ENCODE peak calls at places on chromosomes 2 and 18, in five cellular contexts. One of them, this sample, is unnamed.

GRCh38 chr18:13474336-13474735 is 252.0 kb downstream of the FAM210A start:
- DNase-seq in neural progenitor cell: no peak
- DNase-seq in Peyer's patch: no peak
- DNase-seq in foreskin keratinocyte: no peak
- DNase-seq in CD8-positive, alpha-beta T cell: no peak
- DNase-seq in this sample: peak; percentile 17

GRCh38 chr18:63224574-63224973 is 95.0 kb downstream of the BCL2 start:
- DNase-seq in Peyer's patch: no peak
- DNase-seq in CD8-positive, alpha-beta T cell: peak; percentile 47
- DNase-seq in neural progenitor cell: no peak
- DNase-seq in foreskin keratinocyte: no peak
- DNase-seq in this sample: no peak

GRCh38 chr2:104755026-104755856 is 98.7 kb upstream of the POU3F3 start:
- DNase-seq in foreskin keratinocyte: no peak
- DNase-seq in neural progenitor cell: no peak
- DNase-seq in Peyer's patch: no peak
- DNase-seq in CD8-positive, alpha-beta T cell: no peak
- DNase-seq in this sample: no peak

GRCh38 chr2:128306931-128307460 is 11.7 kb downstream of the HS6ST1 start:
- DNase-seq in Peyer's patch: peak; percentile 43
- DNase-seq in neural progenitor cell: no peak
- DNase-seq in CD8-positive, alpha-beta T cell: no peak
- DNase-seq in foreskin keratinocyte: no peak
- DNase-seq in this sample: peak; percentile 43

GRCh38 chr2:204665244-204665643 is 120.0 kb downstream of the PARD3B start:
- DNase-seq in foreskin keratinocyte: peak; percentile 51
- DNase-seq in Peyer's patch: no peak
- DNase-seq in CD8-positive, alpha-beta T cell: no peak
- DNase-seq in neural progenitor cell: peak; percentile 6
- DNase-seq in this sample: no peak

GRCh38 chr2:74596584-74596983 is 42.1 kb downstream of the DOK1 start:
- DNase-seq in Peyer's patch: no peak
- DNase-seq in foreskin keratinocyte: no peak
- DNase-seq in neural progenitor cell: no peak
- DNase-seq in CD8-positive, alpha-beta T cell: no peak
- DNase-seq in this sample: no peak

GRCh38 chr2:67037655-67038054 is 359.5 kb upstream of the ETAA1 start:
- DNase-seq in foreskin keratinocyte: no peak
- DNase-seq in CD8-positive, alpha-beta T cell: no peak
- DNase-seq in Peyer's patch: no peak
- DNase-seq in neural progenitor cell: no peak
- DNase-seq in this sample: peak; percentile 74

GRCh38 chr2:46352621-46353020 is 55.4 kb downstream of the EPAS1 start:
- DNase-seq in neural progenitor cell: no peak
- DNase-seq in CD8-positive, alpha-beta T cell: no peak
- DNase-seq in foreskin keratinocyte: no peak
- DNase-seq in Peyer's patch: no peak
- DNase-seq in this sample: no peak

GRCh38 chr18:70373062-70373519 is 84.2 kb downstream of the SOCS6 start:
- DNase-seq in CD8-positive, alpha-beta T cell: no peak
- DNase-seq in foreskin keratinocyte: peak; percentile 94
- DNase-seq in Peyer's patch: no peak
- DNase-seq in neural progenitor cell: no peak
- DNase-seq in this sample: no peak

GRCh38 chr2:65071499-65072180 is 15.4 kb downstream of the CEP68 start:
- DNase-seq in Peyer's patch: no peak
- DNase-seq in neural progenitor cell: no peak
- DNase-seq in foreskin keratinocyte: no peak
- DNase-seq in CD8-positive, alpha-beta T cell: no peak
- DNase-seq in this sample: no peak

GRCh38 chr18:41713969-41714700 is 240.9 kb upstream of the PIK3C3 start:
- DNase-seq in Peyer's patch: no peak
- DNase-seq in foreskin keratinocyte: no peak
- DNase-seq in CD8-positive, alpha-beta T cell: no peak
- DNase-seq in neural progenitor cell: peak; percentile 15
- DNase-seq in this sample: no peak

GRCh38 chr2:185738679-185739472 is at the start of gene FSIP2:
- DNase-seq in neural progenitor cell: peak; percentile 96
- DNase-seq in foreskin keratinocyte: peak; percentile 21
- DNase-seq in Peyer's patch: peak; percentile 90
- DNase-seq in CD8-positive, alpha-beta T cell: peak; percentile 4
- DNase-seq in this sample: peak; percentile 72

GRCh38 chr18:79566841-79567370 is 112.7 kb upstream of the CTDP1 start:
- DNase-seq in neural progenitor cell: peak; percentile 66
- DNase-seq in Peyer's patch: no peak
- DNase-seq in foreskin keratinocyte: no peak
- DNase-seq in CD8-positive, alpha-beta T cell: no peak
- DNase-seq in this sample: peak; percentile 10

GRCh38 chr2:173427887-173428683 is 73.4 kb downstream of the CDCA7 start:
- DNase-seq in Peyer's patch: no peak
- DNase-seq in foreskin keratinocyte: peak; percentile 98
- DNase-seq in CD8-positive, alpha-beta T cell: no peak
- DNase-seq in neural progenitor cell: no peak
- DNase-seq in this sample: peak; percentile 73

GRCh38 chr2:148058641-148059040 is 37.8 kb downstream of the MBD5 start:
- DNase-seq in CD8-positive, alpha-beta T cell: no peak
- DNase-seq in foreskin keratinocyte: no peak
- DNase-seq in Peyer's patch: no peak
- DNase-seq in neural progenitor cell: no peak
- DNase-seq in this sample: no peak

GRCh38 chr2:40213071-40213470 is 238.8 kb downstream of the SLC8A1 start:
- DNase-seq in Peyer's patch: no peak
- DNase-seq in foreskin keratinocyte: no peak
- DNase-seq in neural progenitor cell: peak; percentile 15
- DNase-seq in CD8-positive, alpha-beta T cell: no peak
- DNase-seq in this sample: no peak

GRCh38 chr18:59783138-59783537 is 85.9 kb upstream of the CCBE1 start:
- DNase-seq in CD8-positive, alpha-beta T cell: no peak
- DNase-seq in neural progenitor cell: peak; percentile 65
- DNase-seq in foreskin keratinocyte: no peak
- DNase-seq in Peyer's patch: no peak
- DNase-seq in this sample: no peak

GRCh38 chr18:407825-408224 is 92.7 kb downstream of the COLEC12 start:
- DNase-seq in neural progenitor cell: no peak
- DNase-seq in Peyer's patch: no peak
- DNase-seq in foreskin keratinocyte: no peak
- DNase-seq in CD8-positive, alpha-beta T cell: no peak
- DNase-seq in this sample: no peak

GRCh38 chr18:406677-407076 is 93.8 kb downstream of the COLEC12 start:
- DNase-seq in CD8-positive, alpha-beta T cell: no peak
- DNase-seq in Peyer's patch: no peak
- DNase-seq in foreskin keratinocyte: no peak
- DNase-seq in neural progenitor cell: no peak
- DNase-seq in this sample: no peak

GRCh38 chr18:408367-408766 is 92.1 kb downstream of the COLEC12 start:
- DNase-seq in CD8-positive, alpha-beta T cell: no peak
- DNase-seq in Peyer's patch: no peak
- DNase-seq in neural progenitor cell: no peak
- DNase-seq in foreskin keratinocyte: no peak
- DNase-seq in this sample: no peak

GRCh38 chr18:410103-410502 is 90.4 kb downstream of the COLEC12 start:
- DNase-seq in foreskin keratinocyte: no peak
- DNase-seq in Peyer's patch: no peak
- DNase-seq in neural progenitor cell: no peak
- DNase-seq in CD8-positive, alpha-beta T cell: no peak
- DNase-seq in this sample: no peak

GRCh38 chr18:407168-407567 is 93.3 kb downstream of the COLEC12 start:
- DNase-seq in foreskin keratinocyte: no peak
- DNase-seq in CD8-positive, alpha-beta T cell: no peak
- DNase-seq in neural progenitor cell: no peak
- DNase-seq in Peyer's patch: no peak
- DNase-seq in this sample: no peak
- H3K27ac ChIP-seq in foreskin keratinocyte: no peak overlapping the region
- H3K27ac ChIP-seq in CD8-positive, alpha-beta T cell: no peak overlapping the region
- H3K27ac ChIP-seq in neural progenitor cell: no peak overlapping the region
- H3K27ac ChIP-seq in Peyer's patch: no peak overlapping the region
- H3K27ac ChIP-seq in this sample: no peak overlapping the region

GRCh38 chr2:99825630-99826029 is 316.8 kb downstream of the AFF3 start:
- DNase-seq in neural progenitor cell: no peak
- DNase-seq in foreskin keratinocyte: no peak
- DNase-seq in Peyer's patch: no peak
- DNase-seq in CD8-positive, alpha-beta T cell: no peak
- DNase-seq in this sample: no peak
- H3K4me1 ChIP-seq in neural progenitor cell: peaks cover 15% of the 10 kb centered on the region
- H3K4me1 ChIP-seq in foreskin keratinocyte: no peaks in the 10 kb centered on the region
- H3K4me1 ChIP-seq in Peyer's patch: no peaks in the 10 kb centered on the region
- H3K4me1 ChIP-seq in CD8-positive, alpha-beta T cell: no peaks in the 10 kb centered on the region
- H3K4me1 ChIP-seq in this sample: peaks cover 23% of the 10 kb centered on the region

GRCh38 chr2:241857572-241858121 is 1.0 kb downstream of the PDCD1 start:
- DNase-seq in foreskin keratinocyte: no peak
- DNase-seq in Peyer's patch: no peak
- DNase-seq in CD8-positive, alpha-beta T cell: peak; percentile 5
- DNase-seq in neural progenitor cell: no peak
- DNase-seq in this sample: no peak

GRCh38 chr2:241859436-241860183 is 916 bp upstream of the PDCD1 start:
- DNase-seq in CD8-positive, alpha-beta T cell: peak; percentile 54
- DNase-seq in neural progenitor cell: no peak
- DNase-seq in Peyer's patch: no peak
- DNase-seq in foreskin keratinocyte: no peak
- DNase-seq in this sample: peak; percentile 57

GRCh38 chr2:241857041-241857541 is 1.6 kb downstream of the PDCD1 start:
- DNase-seq in CD8-positive, alpha-beta T cell: peak; percentile 3
- DNase-seq in Peyer's patch: no peak
- DNase-seq in neural progenitor cell: no peak
- DNase-seq in foreskin keratinocyte: no peak
- DNase-seq in this sample: no peak

GRCh38 chr2:241859017-241859435 is 332 bp upstream of the PDCD1 start:
- DNase-seq in Peyer's patch: no peak
- DNase-seq in CD8-positive, alpha-beta T cell: no peak
- DNase-seq in neural progenitor cell: no peak
- DNase-seq in foreskin keratinocyte: no peak
- DNase-seq in this sample: no peak

GRCh38 chr2:241858206-241859016 is at the start of gene PDCD1:
- DNase-seq in neural progenitor cell: no peak
- DNase-seq in foreskin keratinocyte: no peak
- DNase-seq in Peyer's patch: no peak
- DNase-seq in CD8-positive, alpha-beta T cell: peak; percentile 55
- DNase-seq in this sample: peak; percentile 53
- H3K27ac ChIP-seq in neural progenitor cell: no peak within 1 kb of the TSS
- H3K27ac ChIP-seq in foreskin keratinocyte: no peak within 1 kb of the TSS
- H3K27ac ChIP-seq in Peyer's patch: peak within 1 kb of the TSS; percentile 80
- H3K27ac ChIP-seq in CD8-positive, alpha-beta T cell: no peak within 1 kb of the TSS
- H3K27ac ChIP-seq in this sample: no peak within 1 kb of the TSS

GRCh38 chr2:220835563-220835962 is 736.5 kb downstream of the EPHA4 start:
- DNase-seq in foreskin keratinocyte: no peak
- DNase-seq in CD8-positive, alpha-beta T cell: no peak
- DNase-seq in Peyer's patch: no peak
- DNase-seq in neural progenitor cell: no peak
- DNase-seq in this sample: no peak
- H3K4me1 ChIP-seq in foreskin keratinocyte: no peaks in the 10 kb centered on the region
- H3K4me1 ChIP-seq in CD8-positive, alpha-beta T cell: no peaks in the 10 kb centered on the region
- H3K4me1 ChIP-seq in Peyer's patch: no peaks in the 10 kb centered on the region
- H3K4me1 ChIP-seq in neural progenitor cell: peaks cover 13% of the 10 kb centered on the region
- H3K4me1 ChIP-seq in this sample: no peaks in the 10 kb centered on the region

GRCh38 chr2:6475155-6475940 is 390.4 kb downstream of the CMPK2 start:
- DNase-seq in CD8-positive, alpha-beta T cell: no peak
- DNase-seq in neural progenitor cell: no peak
- DNase-seq in foreskin keratinocyte: no peak
- DNase-seq in Peyer's patch: no peak
- DNase-seq in this sample: no peak

GRCh38 chr2:6470518-6470917 is 395.2 kb downstream of the CMPK2 start:
- DNase-seq in Peyer's patch: no peak
- DNase-seq in CD8-positive, alpha-beta T cell: no peak
- DNase-seq in neural progenitor cell: peak; percentile 31
- DNase-seq in foreskin keratinocyte: no peak
- DNase-seq in this sample: no peak

GRCh38 chr2:6480514-6480913 is 385.2 kb downstream of the CMPK2 start:
- DNase-seq in Peyer's patch: no peak
- DNase-seq in CD8-positive, alpha-beta T cell: no peak
- DNase-seq in foreskin keratinocyte: no peak
- DNase-seq in neural progenitor cell: no peak
- DNase-seq in this sample: no peak

GRCh38 chr2:6471419-6471818 is 394.3 kb downstream of the CMPK2 start:
- DNase-seq in CD8-positive, alpha-beta T cell: no peak
- DNase-seq in foreskin keratinocyte: no peak
- DNase-seq in neural progenitor cell: no peak
- DNase-seq in Peyer's patch: no peak
- DNase-seq in this sample: no peak

GRCh38 chr2:6474368-6475140 is 391.2 kb downstream of the CMPK2 start:
- DNase-seq in Peyer's patch: no peak
- DNase-seq in foreskin keratinocyte: no peak
- DNase-seq in CD8-positive, alpha-beta T cell: no peak
- DNase-seq in neural progenitor cell: no peak
- DNase-seq in this sample: no peak
- H3K27ac ChIP-seq in Peyer's patch: no peak overlapping the region
- H3K27ac ChIP-seq in foreskin keratinocyte: no peak overlapping the region
- H3K27ac ChIP-seq in CD8-positive, alpha-beta T cell: no peak overlapping the region
- H3K27ac ChIP-seq in neural progenitor cell: no peak overlapping the region
- H3K27ac ChIP-seq in this sample: no peak overlapping the region

This sample was measured in right lobe of liver.